ENCODE peak calls at places on chromosomes 1 and 21, in eight cellular contexts. P is spleen; G is T follicular helper cell; J is GM19239; R is GM23338; U is HEK293T; E is stimulated activated CD4-positive, alpha-beta T cell treated with anti-CD3 and anti-CD28 coated beads, Interleukin-4, amount 100 ng/mL, for 24 hours; N is RWPE1. I is an unnamed sample.
A peak's percentile ranks its signal among the peaks of the same experiment; 100 is the strongest.

GRCh38 chr1:51636765-51637522 is 20.1 kb downstream of the OSBPL9 start:
- DNase-seq in G (no peak), N (peak; percentile 48), P (no peak), U (no peak), J (no peak), R (no peak), E (no peak), I (no peak)

GRCh38 chr21:45299026-45299863 is 11.6 kb upstream of the POFUT2 start:
- DNase-seq in E (no peak), N (no peak), P (peak; percentile 64), R (no peak), G (no peak), U (no peak), J (no peak), I (no peak)

GRCh38 chr1:203796223-203796747 is 862 bp downstream of the ZBED6 start:
- DNase-seq in R (peak; percentile 63), G (no peak), U (peak; percentile 24), E (peak; percentile 37), P (peak; percentile 76), J (no peak), N (peak; percentile 20), I (no peak)

GRCh38 chr1:25624604-25625003 is 8.0 kb downstream of the MAN1C1 start:
- DNase-seq in J (no peak), G (no peak), E (no peak), U (no peak), N (no peak), R (no peak), P (no peak), I (no peak)

GRCh38 chr1:47440849-47441170 is 3.0 kb downstream of the FOXD2 start:
- DNase-seq in R (no peak), N (no peak), E (no peak), G (no peak), J (no peak), P (peak; percentile 23), U (no peak), I (no peak)

GRCh38 chr1:110155878-110156522 is 5.7 kb downstream of the SLC6A17 start:
- DNase-seq in E (peak; percentile 31), U (peak; percentile 64), N (peak; percentile 66), R (peak; percentile 76), G (peak; percentile 10), J (peak; percentile 46), P (no peak), I (no peak)

GRCh38 chr1:45654540-45655280 is 30.9 kb upstream of the CCDC17 start:
- DNase-seq in U (no peak), G (no peak), N (no peak), J (no peak), E (no peak), P (no peak), R (no peak), I (no peak)

GRCh38 chr1:236821111-236821625 is 26.1 kb downstream of the MTR start:
- DNase-seq in J (no peak), E (no peak), N (no peak), R (no peak), P (no peak), G (no peak), U (no peak), I (no peak)

GRCh38 chr1:2594641-2595131 is 8.1 kb downstream of the PRXL2B start:
- DNase-seq in R (no peak), N (no peak), E (no peak), U (no peak), J (no peak), P (peak; percentile 72), G (no peak), I (no peak)

GRCh38 chr1:167934407-167935251 is 1.9 kb upstream of the DCAF6 start:
- DNase-seq in E (no peak), N (no peak), G (no peak), P (peak; percentile 53), J (no peak), R (no peak), U (no peak), I (no peak)

I was measured in NCI-H2227 treated with DMSO at 0.1 percent for 48 hours.